ENCODE peak calls at places on chromosomes 3 and 15, in eight cellular contexts. U is transverse colon, N is H1, L is suprapubic skin, W is K562, E is sigmoid colon, X is stomach, F is SK-N-SH. D is an unnamed sample.

GRCh38 chr15:50876260-50876988 is 32.1 kb upstream of the AP4E1 start:
- DNase-seq in L (no peak), N (no peak), W (no peak), F (no peak), U (peak; percentile 62), X (no peak), E (no peak), D (no peak)

GRCh38 chr3:24377218-24377993 is 117.2 kb downstream of the THRB start:
- DNase-seq in X (no peak), F (no peak), N (no peak), W (no peak), U (no peak), E (peak; percentile 64), L (peak; percentile 67), D (no peak)

GRCh38 chr3:156811092-156811862 is 14.9 kb upstream of the LEKR1 start:
- DNase-seq in X (no peak), L (no peak), E (no peak), N (no peak), U (peak; percentile 27), W (no peak), F (no peak), D (no peak)

GRCh38 chr3:43024183-43024865 is 45.2 kb downstream of the GASK1A start:
- DNase-seq in W (no peak), F (no peak), U (no peak), X (no peak), E (no peak), L (no peak), N (no peak), D (no peak)

GRCh38 chr3:41026394-41027177 is 172.7 kb upstream of the CTNNB1 start:
- DNase-seq in E (peak; percentile 82), F (peak; percentile 70), W (peak; percentile 76), L (no peak), N (no peak), X (no peak), U (peak; percentile 17), D (peak; percentile 56)

GRCh38 chr15:92097473-92098178 is 244.1 kb downstream of the SLCO3A1 start:
- DNase-seq in X (peak; percentile 50), N (no peak), U (peak; percentile 46), E (no peak), W (peak; percentile 36), F (peak; percentile 69), L (no peak), D (no peak)

GRCh38 chr15:75508741-75509532 is 57.4 kb upstream of the SIN3A start:
- DNase-seq in L (no peak), X (no peak), N (no peak), E (no peak), U (no peak), W (peak; percentile 39), F (peak; percentile 40), D (no peak)

GRCh38 chr3:43105224-43105596 is 669 bp downstream of the POMGNT2 start:
- DNase-seq in F (no peak), W (no peak), N (no peak), E (no peak), L (no peak), X (no peak), U (no peak), D (no peak)

GRCh38 chr3:157070600-157070999 is 89.3 kb downstream of the CCNL1 start:
- DNase-seq in F (no peak), E (no peak), N (no peak), X (no peak), L (no peak), U (no peak), W (no peak), D (no peak)

GRCh38 chr15:29821416-29822099 is 710 bp downstream of the TJP1 start:
- DNase-seq in W (peak; percentile 64), E (peak; percentile 88), F (peak; percentile 80), L (peak; percentile 83), X (peak; percentile 84), N (no peak), U (peak; percentile 83), D (peak; percentile 89)

GRCh38 chr3:126081618-126082333 is 2.1 kb downstream of the SLC41A3 start:
- DNase-seq in E (no peak), F (peak; percentile 50), X (peak; percentile 38), N (no peak), W (peak; percentile 25), U (no peak), L (no peak), D (no peak)

GRCh38 chr3:159821148-159821547 is 167.5 kb upstream of the IL12A start:
- DNase-seq in E (no peak), X (no peak), W (no peak), F (no peak), U (no peak), N (no peak), L (no peak), D (no peak)

GRCh38 chr3:6168242-6168641 is 692.7 kb upstream of the GRM7 start:
- DNase-seq in F (no peak), L (no peak), N (no peak), U (no peak), W (no peak), X (no peak), E (no peak), D (no peak)

GRCh38 chr15:78429477-78429876 is 8.5 kb upstream of the IREB2 start:
- DNase-seq in E (no peak), F (no peak), L (no peak), U (peak; percentile 63), N (no peak), X (peak; percentile 73), W (no peak), D (no peak)

GRCh38 chr3:87228316-87228715 is 1.2 kb downstream of the CHMP2B start:
- DNase-seq in F (no peak), E (no peak), L (no peak), N (no peak), X (no peak), W (no peak), U (no peak), D (no peak)

GRCh38 chr3:176362191-176362731 is 835.0 kb downstream of the TBL1XR1 start:
- DNase-seq in W (no peak), N (no peak), X (no peak), E (no peak), U (no peak), F (no peak), L (no peak), D (peak; percentile 75)

GRCh38 chr3:100113728-100114412 is 431 bp downstream of the FILIP1L start:
- DNase-seq in W (no peak), X (no peak), U (no peak), L (no peak), F (no peak), N (no peak), E (no peak), D (no peak)

GRCh38 chr3:33278106-33278672 is 947 bp downstream of the FBXL2 start:
- DNase-seq in F (peak; percentile 18), W (no peak), E (no peak), U (no peak), X (no peak), N (no peak), L (no peak), D (no peak)

GRCh38 chr3:99872633-99873254 is 55.1 kb downstream of the CMSS1 start:
- DNase-seq in U (no peak), X (no peak), F (no peak), L (no peak), W (no peak), N (no peak), E (no peak), D (no peak)

GRCh38 chr3:129769616-129770015 is 123.9 kb downstream of the TMCC1 start:
- DNase-seq in U (no peak), N (no peak), F (no peak), L (no peak), X (no peak), E (no peak), W (no peak), D (no peak)

GRCh38 chr3:11600501-11601282 is 43.0 kb downstream of the VGLL4 start:
- DNase-seq in L (peak; percentile 91), W (no peak), N (peak; percentile 66), E (peak; percentile 94), U (peak; percentile 65), X (peak; percentile 57), F (no peak), D (no peak)

GRCh38 chr3:127216415-127217261 is 23.7 kb downstream of the PRR23E start:
- DNase-seq in U (no peak), W (no peak), X (no peak), E (no peak), F (no peak), N (no peak), L (no peak), D (no peak)

GRCh38 chr15:34886134-34886533 is 83.4 kb downstream of the AQR start:
- DNase-seq in L (no peak), X (no peak), F (no peak), W (no peak), U (no peak), E (no peak), N (no peak), D (no peak)

GRCh38 chr3:115685097-115685496 is 61.8 kb downstream of the GAP43 start:
- DNase-seq in U (no peak), L (no peak), W (no peak), X (no peak), F (no peak), N (no peak), E (no peak), D (no peak)

GRCh38 chr15:69117431-69117841 is 43.0 kb upstream of the GLCE start:
- DNase-seq in F (peak; percentile 28), W (no peak), X (no peak), E (no peak), L (no peak), U (no peak), N (peak; percentile 38), D (no peak)

GRCh38 chr3:77370413-77370812 is 330.5 kb downstream of the ROBO2 start:
- DNase-seq in W (no peak), E (no peak), F (no peak), L (peak; percentile 59), X (no peak), U (no peak), N (no peak), D (no peak)

GRCh38 chr3:174955513-174956001 is 96.4 kb downstream of the NAALADL2 start:
- DNase-seq in N (no peak), E (no peak), U (no peak), L (peak; percentile 57), X (no peak), F (no peak), W (no peak), D (no peak)

GRCh38 chr15:83210619-83211018 is 3.0 kb upstream of the HDGFL3 start:
- DNase-seq in W (no peak), F (peak; percentile 83), U (no peak), E (no peak), L (no peak), N (no peak), X (no peak), D (no peak)
- TF ChIP-seq EP300 in W (no peak), F (peak; percentile 58), U (no peak), E (no peak), L (no peak), N (no peak), X (no peak), D (no peak)

GRCh38 chr3:186219211-186219638 is 110.3 kb upstream of the ETV5 start:
- DNase-seq in W (no peak), X (no peak), L (no peak), F (no peak), E (no peak), U (no peak), N (no peak), D (no peak)
- TF ChIP-seq POLR2AphosphoS5 in W (no peak), X (no peak), L (no peak), F (no peak), E (no peak), U (no peak), N (no peak), D (no peak)

GRCh38 chr3:189995129-189995528 is 125.6 kb downstream of the P3H2 start:
- DNase-seq in W (no peak), E (no peak), L (no peak), N (no peak), U (no peak), X (no peak), F (no peak), D (no peak)
- TF ChIP-seq EP300 in W (no peak), E (no peak), L (no peak), N (no peak), U (no peak), X (no peak), F (no peak), D (no peak)

GRCh38 chr15:86555939-86556725 is 476.5 kb downstream of the AGBL1 start:
- DNase-seq in W (no peak), L (no peak), E (no peak), F (no peak), U (no peak), X (no peak), N (no peak), D (no peak)
- TF ChIP-seq POLR2AphosphoS5 in W (no peak), L (no peak), E (no peak), F (no peak), U (no peak), X (no peak), N (no peak), D (no peak)

D was measured in upper lobe of left lung.